ENCODE peak calls at places on chromosomes 1 and 21, in six cellular contexts. V, N, L, H, M and I are unnamed samples.

GRCh38 chr21:41381731-41382130 is 19.9 kb downstream of the MX2 start:
- DNase-seq in M (no peak), L (no peak), V (no peak), H (no peak), N (no peak), I (no peak)

GRCh38 chr1:31798086-31798432 is 17.8 kb downstream of the SPOCD1 start:
- DNase-seq in L (no peak), N (no peak), M (no peak), H (no peak), V (no peak), I (no peak)

GRCh38 chr1:151157067-151157531 is 650 bp downstream of the TNFAIP8L2 start:
- DNase-seq in H (no peak), M (peak), V (no peak), N (peak), L (no peak), I (peak)

GRCh38 chr1:2098839-2099785 is 48.9 kb downstream of the PRKCZ start:
- DNase-seq in N (peak), M (no peak), V (peak), L (no peak), H (no peak), I (no peak)

GRCh38 chr1:151992345-151993083 is 1.1 kb downstream of the S100A10 start:
- DNase-seq in H (no peak), V (no peak), L (no peak), N (peak), M (no peak), I (no peak)

GRCh38 chr1:226638001-226638601 is 89.5 kb downstream of the STUM start:
- DNase-seq in M (no peak), L (peak), V (no peak), N (peak), H (no peak), I (no peak)

GRCh38 chr1:86714159-86714558 is 9.8 kb downstream of the SH3GLB1 start:
- DNase-seq in H (no peak), V (no peak), M (no peak), L (no peak), N (no peak), I (no peak)

GRCh38 chr21:39085843-39086415 is 97.3 kb downstream of the PSMG1 start:
- DNase-seq in V (no peak), L (no peak), N (no peak), M (no peak), H (no peak), I (no peak)

GRCh38 chr1:227218870-227219578 is 99.3 kb downstream of the CDC42BPA start:
- DNase-seq in N (no peak), L (no peak), M (no peak), H (no peak), V (no peak), I (no peak)

GRCh38 chr1:17046043-17046657 is 7.7 kb downstream of the SDHB start:
- DNase-seq in N (no peak), H (peak), L (peak), M (no peak), V (no peak), I (peak)

GRCh38 chr1:199856381-199856780 is 171.1 kb upstream of the NR5A2 start:
- DNase-seq in V (no peak), M (no peak), H (no peak), L (no peak), N (no peak), I (no peak)

GRCh38 chr1:238252033-238252802 is 361.5 kb upstream of the ZP4 start:
- DNase-seq in L (no peak), H (no peak), V (peak), M (peak), N (no peak), I (no peak)

GRCh38 chr1:226131639-226132038 is 54.9 kb downstream of the ACBD3 start:
- DNase-seq in L (no peak), H (no peak), N (peak), M (no peak), V (no peak), I (no peak)

GRCh38 chr1:212600980-212601379 is 7.6 kb upstream of the ATF3 start:
- DNase-seq in V (no peak), H (no peak), L (no peak), M (no peak), N (no peak), I (no peak)

GRCh38 chr1:240117202-240117769 is 25.6 kb downstream of the FMN2 start:
- DNase-seq in N (no peak), L (no peak), V (no peak), M (no peak), H (no peak), I (no peak)

GRCh38 chr1:40153073-40153770 is 8.0 kb upstream of the RLF start:
- DNase-seq in V (no peak), H (peak), N (no peak), L (no peak), M (peak), I (peak)

GRCh38 chr1:163205513-163205912 is 2.8 kb upstream of the RGS5 start:
- DNase-seq in H (no peak), L (no peak), M (no peak), N (no peak), V (no peak), I (no peak)

GRCh38 chr1:245771521-245772281 is 616.9 kb downstream of the KIF26B start:
- DNase-seq in L (no peak), M (no peak), H (no peak), N (no peak), V (no peak), I (no peak)

GRCh38 chr1:38522998-38523939 is 336.3 kb downstream of the RRAGC start:
- DNase-seq in H (no peak), V (no peak), L (no peak), M (no peak), N (no peak), I (no peak)

GRCh38 chr1:169486281-169486904 is 649 bp upstream of the SLC19A2 start:
- DNase-seq in V (no peak), H (no peak), N (no peak), M (no peak), L (no peak), I (no peak)

GRCh38 chr1:154783976-154784375 is 86.1 kb downstream of the KCNN3 start:
- DNase-seq in V (no peak), N (peak), M (no peak), H (no peak), L (no peak), I (no peak)

GRCh38 chr1:116268211-116268610 is 104.8 kb upstream of the ATP1A1 start:
- DNase-seq in M (no peak), N (no peak), L (peak), V (no peak), H (no peak), I (no peak)

GRCh38 chr1:229000187-229000586 is 264.9 kb downstream of the RHOU start:
- DNase-seq in L (no peak), H (no peak), N (no peak), M (no peak), V (no peak), I (no peak)

GRCh38 chr21:33367309-33367973 is 35.8 kb upstream of the IFNGR2 start:
- DNase-seq in M (no peak), N (no peak), V (no peak), L (no peak), H (no peak), I (no peak)

GRCh38 chr1:40712405-40712944 is 21.0 kb downstream of the NFYC start:
- DNase-seq in V (no peak), N (no peak), H (no peak), L (no peak), M (no peak), I (no peak)

GRCh38 chr1:36300526-36300925 is 5.6 kb upstream of the SH3D21 start:
- DNase-seq in N (no peak), L (no peak), M (no peak), H (no peak), V (no peak), I (no peak)

GRCh38 chr1:94951056-94951455 is 24.1 kb upstream of the CNN3 start:
- DNase-seq in M (no peak), L (no peak), H (no peak), N (no peak), V (no peak), I (no peak)

GRCh38 chr21:21806711-21807597 is 808.7 kb downstream of the NCAM2 start:
- DNase-seq in V (no peak), H (no peak), N (no peak), L (no peak), M (no peak), I (no peak)

GRCh38 chr1:226821719-226822085 is 48.7 kb upstream of the PSEN2 start:
- DNase-seq in M (no peak), N (no peak), L (no peak), V (no peak), H (no peak), I (no peak)

GRCh38 chr1:30371888-30372791 is 351.2 kb downstream of the MATN1 start:
- DNase-seq in L (no peak), N (no peak), M (no peak), H (no peak), V (no peak), I (no peak)

GRCh38 chr1:77060000-77060399 is 159.2 kb downstream of the PIGK start:
- DNase-seq in H (no peak), N (no peak), M (no peak), V (no peak), L (no peak), I (no peak)

GRCh38 chr1:30749691-30750583 is 7.6 kb downstream of the LAPTM5 start:
- DNase-seq in L (no peak), V (no peak), H (peak), M (no peak), N (no peak), I (peak)

GRCh38 chr21:35020902-35021301 is 28.2 kb downstream of the RUNX1 start:
- DNase-seq in H (no peak), V (no peak), N (no peak), M (no peak), L (no peak), I (no peak)